ENCODE peak calls at places on chromosomes 3 and 15, in six cellular contexts. D, U, Y, F, S and Z are unnamed samples.

GRCh38 chr3:98791341-98792325 is 28.5 kb downstream of the ST3GAL6 start:
- DNase-seq in U (no peak), Y (no peak), S (no peak), D (no peak), F (no peak), Z (no peak)

GRCh38 chr3:11059090-11059798 is 66.7 kb downstream of the SLC6A1 start:
- DNase-seq in S (peak; percentile 40), Y (peak; percentile 67), D (no peak), F (peak; percentile 56), U (peak; percentile 34), Z (no peak)

GRCh38 chr3:78322780-78323179 is 1282.9 kb downstream of the ROBO2 start:
- DNase-seq in S (no peak), U (no peak), Y (no peak), D (no peak), F (no peak), Z (no peak)

GRCh38 chr3:132616780-132617179 is 19.7 kb downstream of the ACKR4 start:
- DNase-seq in S (no peak), D (no peak), U (no peak), F (no peak), Y (no peak), Z (no peak)

GRCh38 chr3:43695443-43695842 is 4.7 kb downstream of the ABHD5 start:
- DNase-seq in U (no peak), D (no peak), S (no peak), Y (no peak), F (peak; percentile 67), Z (no peak)

GRCh38 chr3:193830791-193831191 is 237.8 kb downstream of the OPA1 start:
- DNase-seq in F (no peak), S (no peak), U (no peak), Y (no peak), D (no peak), Z (peak; percentile 99)

GRCh38 chr15:51803961-51804360 is 25.5 kb upstream of the TMOD3 start:
- DNase-seq in D (no peak), Y (no peak), F (no peak), U (no peak), S (no peak), Z (no peak)

GRCh38 chr15:95812491-95812890 is 518.0 kb upstream of the NR2F2 start:
- DNase-seq in U (no peak), S (no peak), Y (no peak), D (no peak), F (peak; percentile 12), Z (no peak)

GRCh38 chr3:152298393-152299242 is 29.9 kb downstream of the MBNL1 start:
- DNase-seq in Y (peak; percentile 63), F (peak; percentile 98), U (peak; percentile 57), D (no peak), S (peak; percentile 52), Z (peak; percentile 54)

GRCh38 chr15:72740202-72740601 is 43.4 kb downstream of the ADPGK start:
- DNase-seq in S (no peak), U (no peak), D (no peak), F (no peak), Y (no peak), Z (no peak)

GRCh38 chr3:23189183-23189582 is 13.9 kb upstream of the UBE2E2 start:
- DNase-seq in U (no peak), D (no peak), F (no peak), Y (no peak), S (no peak), Z (no peak)

GRCh38 chr3:23199649-23200048 is 3.5 kb upstream of the UBE2E2 start:
- DNase-seq in U (no peak), D (no peak), F (no peak), Y (no peak), S (no peak), Z (no peak)

GRCh38 chr3:23198801-23199200 is 4.3 kb upstream of the UBE2E2 start:
- DNase-seq in U (no peak), D (no peak), F (peak; percentile 67), Y (no peak), S (no peak), Z (no peak)

DNA sequence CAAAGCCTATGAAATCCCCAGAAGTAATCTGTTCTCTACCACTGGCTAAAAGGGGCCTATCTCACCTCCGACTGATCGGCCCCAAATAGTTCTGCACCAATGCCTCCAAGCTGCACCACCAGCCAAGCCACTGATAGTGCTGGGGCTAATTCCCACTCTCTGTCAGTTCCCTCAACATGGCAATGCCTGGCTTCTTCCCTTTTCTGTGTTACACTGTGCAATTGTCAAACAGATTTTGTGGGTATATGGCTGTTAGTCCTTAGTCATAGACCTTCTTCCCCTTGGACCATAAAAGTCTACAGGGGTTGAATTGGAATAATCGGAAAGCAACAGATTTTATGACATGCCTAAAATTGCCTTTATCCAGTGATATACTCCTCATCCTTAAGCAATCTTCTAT is 9.3 kb upstream of the UBE2E2 start:
- DNase-seq in Y (no peak), U (no peak), S (no peak), D (no peak), F (no peak), Z (no peak)
- H3K4me3 ChIP-seq in Y (no peak overlapping the region), U (no peak overlapping the region), S (no peak overlapping the region), D (no peak overlapping the region), F (no peak overlapping the region), Z (no peak overlapping the region)

GRCh38 chr3:48426401-48426909 is 3.4 kb downstream of the PLXNB1 start:
- DNase-seq in F (no peak), Y (peak; percentile 53), S (peak; percentile 67), U (no peak), D (no peak), Z (no peak)

GRCh38 chr3:48426944-48427629 is 2.8 kb downstream of the PLXNB1 start:
- DNase-seq in Y (no peak), U (no peak), D (no peak), F (no peak), S (no peak), Z (no peak)

GRCh38 chr3:48428863-48429415 is 947 bp downstream of the PLXNB1 start:
- DNase-seq in D (no peak), F (no peak), S (peak; percentile 45), Y (peak; percentile 46), U (peak; percentile 60), Z (peak; percentile 36)

GRCh38 chr3:48428088-48428862 is 1.6 kb downstream of the PLXNB1 start:
- DNase-seq in F (no peak), Y (no peak), D (no peak), U (peak; percentile 80), S (no peak), Z (peak; percentile 38)

GRCh38 chr3:48427630-48427962 is 2.3 kb downstream of the PLXNB1 start:
- DNase-seq in F (no peak), D (no peak), Y (peak; percentile 18), S (no peak), U (peak; percentile 37), Z (peak; percentile 38)
- H3K4me3 ChIP-seq in F (peak overlapping the region; percentile 68), D (peak overlapping the region; percentile 97), Y (peak overlapping the region; percentile 80), S (peak overlapping the region; percentile 86), U (no peak overlapping the region), Z (peak overlapping the region; percentile 84)

DNA sequence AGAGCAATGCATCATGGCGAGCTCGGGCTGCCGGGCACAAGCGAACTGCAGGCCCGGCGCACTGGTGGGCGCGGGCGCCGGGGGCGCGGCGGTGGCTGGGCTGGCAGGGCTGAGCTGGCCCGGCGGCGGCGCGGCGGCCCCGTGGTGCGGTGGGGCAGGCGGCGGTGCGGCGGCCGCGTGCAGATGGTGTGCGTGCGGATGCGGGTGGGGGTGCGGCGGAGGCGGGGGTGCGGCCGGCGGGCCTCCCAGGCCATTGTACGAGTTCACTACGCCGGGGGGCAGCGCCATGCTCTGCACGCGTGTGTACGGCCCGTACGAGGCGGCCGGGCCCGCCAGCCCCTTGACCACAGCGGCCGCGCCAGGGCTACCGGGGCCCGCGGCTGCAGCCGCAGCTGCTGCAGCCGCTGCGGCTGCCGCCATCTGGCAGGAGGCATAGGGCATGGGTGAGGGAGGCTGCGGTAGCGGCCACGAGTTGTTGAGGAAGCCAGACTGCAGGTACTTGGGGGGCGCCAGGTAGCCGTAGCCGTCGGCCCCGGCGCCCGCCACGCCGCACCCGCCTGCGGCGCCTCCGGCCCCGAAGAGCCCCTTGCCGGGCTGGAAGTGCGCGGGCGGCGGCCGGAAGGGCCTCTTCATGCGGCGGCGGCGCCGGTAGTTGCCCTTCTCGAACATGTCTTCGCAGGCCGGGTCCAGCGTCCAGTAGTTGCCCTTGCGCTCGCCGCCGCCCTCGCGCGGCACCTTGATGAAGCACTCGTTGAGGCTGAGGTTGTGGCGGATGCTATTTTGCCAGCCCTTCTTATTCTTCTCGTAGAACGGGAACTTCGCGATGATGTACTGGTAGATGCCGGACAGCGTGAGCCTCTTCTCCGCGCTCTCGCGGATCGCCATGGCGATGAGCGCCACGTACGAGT is 1.0 kb downstream of the FOXL2 start:
- DNase-seq in Y (no peak), S (no peak), D (peak; percentile 52), U (peak; percentile 41), F (peak; percentile 39), Z (no peak)
- H3K4me3 ChIP-seq in Y (peak overlapping the region; percentile 51), S (peak overlapping the region; percentile 41), D (peak overlapping the region; percentile 72), U (no peak overlapping the region), F (peak overlapping the region; percentile 61), Z (peak overlapping the region; percentile 31)

GRCh38 chr15:75945953-75946352 is 42.3 kb downstream of the FBXO22 start:
- DNase-seq in Y (no peak), U (no peak), S (no peak), F (peak; percentile 18), D (no peak), Z (no peak)
- H3K4me3 ChIP-seq in Y (no peak overlapping the region), U (no peak overlapping the region), S (no peak overlapping the region), F (no peak overlapping the region), D (no peak overlapping the region), Z (no peak overlapping the region)

DNA sequence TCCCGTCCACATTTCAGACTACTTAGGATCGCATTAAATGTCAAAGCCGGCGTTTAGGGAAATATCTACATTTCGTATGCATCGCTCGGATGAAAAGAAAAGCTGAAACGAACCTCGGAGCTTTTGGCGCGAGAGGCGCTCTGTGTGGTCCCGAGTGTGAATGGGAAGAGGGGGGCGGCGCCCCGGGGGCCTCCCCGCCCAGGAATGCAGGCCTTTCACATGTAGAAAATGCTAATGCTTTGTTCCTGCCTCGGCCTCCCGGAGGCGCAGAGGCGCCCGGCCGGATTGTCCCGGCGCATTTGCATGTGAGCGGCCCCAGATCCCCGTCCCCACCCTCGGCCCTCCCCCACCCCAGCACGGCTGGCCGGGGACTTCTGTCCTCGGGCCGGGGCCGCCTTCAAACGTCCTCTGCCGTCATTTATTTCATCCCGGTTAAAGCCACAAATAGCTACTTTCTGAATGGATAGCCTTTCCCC is 37.0 kb upstream of the TRIM71 start:
- DNase-seq in F (peak; percentile 28), D (no peak), S (peak; percentile 42), Y (peak; percentile 8), U (peak; percentile 41), Z (no peak)
- H3K4me3 ChIP-seq in F (peak overlapping the region; percentile 71), D (peak overlapping the region; percentile 74), S (peak overlapping the region; percentile 56), Y (peak overlapping the region; percentile 58), U (peak overlapping the region; percentile 13), Z (peak overlapping the region; percentile 35)